ENCODE peak calls at places on chromosomes 13 and 19, in eight cellular contexts. U, W, T, F, P, N, Y and I are unnamed samples.

GRCh38 chr13:45138282-45138681 is 18.0 kb downstream of the GTF2F2 start:
- DNase-seq in U (no peak), W (no peak), T (no peak), F (no peak), P (no peak), N (no peak), Y (no peak), I (no peak)

GRCh38 chr19:33446156-33446917 is 72.8 kb downstream of the CEBPG start:
- DNase-seq in U (no peak), W (no peak), T (no peak), F (no peak), P (no peak), N (no peak), Y (no peak), I (peak; percentile 24)

GRCh38 chr13:45468676-45469075 is 3.9 kb downstream of the COG3 start:
- DNase-seq in U (no peak), W (no peak), T (no peak), F (no peak), P (no peak), N (no peak), Y (no peak), I (no peak)

GRCh38 chr13:99067160-99067985 is 89.5 kb upstream of the DOCK9 start:
- DNase-seq in U (no peak), W (no peak), T (peak; percentile 53), F (no peak), P (no peak), N (no peak), Y (no peak), I (no peak)

GRCh38 chr19:18469245-18470107 is 31.5 kb upstream of the ISYNA1 start:
- DNase-seq in U (peak; percentile 67), W (no peak), T (peak; percentile 77), F (peak; percentile 93), P (no peak), N (peak; percentile 44), Y (peak; percentile 47), I (peak; percentile 82)

GRCh38 chr13:37344051-37344450 is 238.6 kb upstream of the CSNK1A1L start:
- DNase-seq in U (no peak), W (no peak), T (no peak), F (no peak), P (no peak), N (no peak), Y (no peak), I (no peak)

GRCh38 chr19:40716031-40716654 is 543 bp downstream of the COQ8B start:
- DNase-seq in U (peak; percentile 41), W (peak; percentile 77), T (no peak), F (peak; percentile 68), P (no peak), N (no peak), Y (no peak), I (peak; percentile 65)

GRCh38 chr13:38582133-38582532 is 104.7 kb upstream of the FREM2 start:
- DNase-seq in U (no peak), W (no peak), T (peak; percentile 57), F (no peak), P (peak; percentile 61), N (peak; percentile 0), Y (no peak), I (no peak)

GRCh38 chr19:16457195-16457953 is 14.4 kb downstream of the EPS15L1 start:
- DNase-seq in U (no peak), W (peak; percentile 80), T (peak; percentile 53), F (peak; percentile 67), P (no peak), N (no peak), Y (peak; percentile 97), I (peak; percentile 66)

GRCh38 chr19:42280761-42281174 is 11.7 kb downstream of the CIC start:
- DNase-seq in U (peak; percentile 79), W (no peak), T (no peak), F (no peak), P (peak; percentile 84), N (no peak), Y (peak; percentile 36), I (peak; percentile 63)

GRCh38 chr13:33175991-33176390 is 109.6 kb downstream of the STARD13 start:
- DNase-seq in U (no peak), W (no peak), T (no peak), F (no peak), P (no peak), N (no peak), Y (no peak), I (no peak)